ENCODE peak calls at places on chromosomes 6 and 20, in six cellular contexts. Z is lower lobe of right lung, S is tibial nerve, N is left lung, F is body of pancreas, Y is heart left ventricle. O is an unnamed sample.

GRCh38 chr6:95785785-95786184 is 208.4 kb downstream of the MANEA start:
- DNase-seq in Y (no peak), F (no peak), S (no peak), N (no peak), Z (no peak), O (no peak)

GRCh38 chr6:35432291-35432690 is 19.8 kb upstream of the FANCE start:
- DNase-seq in N (no peak), S (no peak), F (no peak), Z (no peak), Y (no peak), O (no peak)

GRCh38 chr6:15370730-15371129 is 124.9 kb downstream of the JARID2 start:
- DNase-seq in F (no peak), Z (no peak), N (no peak), Y (no peak), S (no peak), O (no peak)

GRCh38 chr6:132122871-132123270 is 171.7 kb upstream of the CCN2 start:
- DNase-seq in N (no peak), Y (no peak), S (no peak), F (no peak), Z (no peak), O (no peak)

GRCh38 chr6:105920071-105920470 is 166.1 kb upstream of the PRDM1 start:
- DNase-seq in N (no peak), F (no peak), Z (no peak), S (no peak), Y (no peak), O (no peak)

GRCh38 chr20:33656010-33656782 is 5.9 kb upstream of the C20orf144 start:
- DNase-seq in F (no peak), N (peak; percentile 65), Z (peak; percentile 23), S (no peak), Y (no peak), O (no peak)

GRCh38 chr20:63625771-63626423 is 1.0 kb downstream of the GMEB2 start:
- DNase-seq in Z (peak; percentile 44), S (no peak), F (peak; percentile 34), Y (peak; percentile 37), N (peak; percentile 64), O (no peak)

GRCh38 chr6:125302840-125303511 is 1.2 kb upstream of the HDDC2 start:
- DNase-seq in F (no peak), N (no peak), S (no peak), Y (no peak), Z (no peak), O (no peak)

GRCh38 chr20:9059931-9060330 is 9.0 kb upstream of the PLCB4 start:
- DNase-seq in S (no peak), Z (no peak), N (no peak), Y (no peak), F (no peak), O (no peak)

GRCh38 chr20:57522380-57522973 is 2.5 kb downstream of the CTCFL start:
- DNase-seq in Y (no peak), N (no peak), S (no peak), F (no peak), Z (no peak), O (no peak)

GRCh38 chr20:4064118-4064962 is 49.0 kb upstream of the RNF24 start:
- DNase-seq in Y (peak; percentile 94), S (peak; percentile 93), N (peak; percentile 95), Z (peak; percentile 88), F (peak; percentile 82), O (peak; percentile 74)

GRCh38 chr20:61430228-61430624 is 178.2 kb downstream of the CDH4 start:
- DNase-seq in Z (no peak), Y (no peak), F (no peak), S (no peak), N (no peak), O (no peak)

GRCh38 chr6:83812595-83812994 is 40.6 kb upstream of the RIPPLY2 start:
- DNase-seq in Y (no peak), Z (no peak), S (no peak), N (no peak), F (no peak), O (no peak)

GRCh38 chr6:40882321-40882720 is 156.7 kb downstream of the UNC5CL start:
- DNase-seq in Y (no peak), S (no peak), F (peak; percentile 72), N (no peak), Z (no peak), O (no peak)

GRCh38 chr6:139882977-139883728 is 508.7 kb upstream of the CITED2 start:
- DNase-seq in Y (no peak), Z (no peak), F (no peak), N (no peak), S (no peak), O (no peak)

GRCh38 chr6:81894788-81895221 is 142.3 kb upstream of the TENT5A start:
- DNase-seq in Y (peak; percentile 59), S (peak; percentile 35), Z (no peak), F (no peak), N (no peak), O (no peak)

GRCh38 chr6:47146426-47147174 is 104.5 kb upstream of the ADGRF1 start:
- DNase-seq in Y (no peak), Z (no peak), S (no peak), F (no peak), N (no peak), O (no peak)

GRCh38 chr6:50716887-50717509 is 3.7 kb downstream of the TFAP2D start:
- DNase-seq in N (no peak), S (no peak), Y (no peak), F (no peak), Z (no peak), O (no peak)

GRCh38 chr6:52495859-52496396 is 75.8 kb downstream of the EFHC1 start:
- DNase-seq in S (no peak), Z (no peak), N (no peak), Y (no peak), F (no peak), O (no peak)

GRCh38 chr6:111922454-111923297 is 49.4 kb upstream of the FYN start:
- DNase-seq in Z (no peak), Y (no peak), N (no peak), F (no peak), S (peak; percentile 14), O (no peak)

GRCh38 chr6:154548130-154548830 is 37.8 kb upstream of the CNKSR3 start:
- DNase-seq in S (peak; percentile 24), Y (peak; percentile 15), N (no peak), F (peak; percentile 44), Z (peak; percentile 53), O (no peak)

GRCh38 chr20:49775229-49775693 is 37.4 kb upstream of the SLC9A8 start:
- DNase-seq in Z (peak; percentile 65), S (peak; percentile 36), N (no peak), F (peak; percentile 35), Y (peak; percentile 33), O (peak; percentile 31)

GRCh38 chr6:138520463-138520862 is 21.2 kb upstream of the NHSL1 start:
- DNase-seq in S (no peak), N (no peak), F (no peak), Y (no peak), Z (no peak), O (no peak)

GRCh38 chr6:1179571-1180459 is 132.1 kb upstream of the FOXQ1 start:
- DNase-seq in Z (no peak), F (no peak), Y (no peak), N (no peak), S (no peak), O (no peak)

GRCh38 chr6:27545271-27546046 is 72.6 kb upstream of the ZNF184 start:
- DNase-seq in Z (no peak), Y (no peak), N (no peak), S (no peak), F (no peak), O (no peak)

GRCh38 chr20:52047811-52048302 is 143.7 kb downstream of the ZFP64 start:
- DNase-seq in N (no peak), Z (no peak), Y (no peak), S (no peak), F (no peak), O (no peak)

GRCh38 chr6:42709871-42710270 is 12.5 kb downstream of the PRPH2 start:
- DNase-seq in S (no peak), F (no peak), Z (no peak), N (no peak), Y (no peak), O (no peak)

GRCh38 chr6:42138630-42139619 is 3.5 kb downstream of the C6orf132 start:
- DNase-seq in Y (no peak), S (no peak), N (no peak), Z (no peak), F (no peak), O (no peak)

DNA sequence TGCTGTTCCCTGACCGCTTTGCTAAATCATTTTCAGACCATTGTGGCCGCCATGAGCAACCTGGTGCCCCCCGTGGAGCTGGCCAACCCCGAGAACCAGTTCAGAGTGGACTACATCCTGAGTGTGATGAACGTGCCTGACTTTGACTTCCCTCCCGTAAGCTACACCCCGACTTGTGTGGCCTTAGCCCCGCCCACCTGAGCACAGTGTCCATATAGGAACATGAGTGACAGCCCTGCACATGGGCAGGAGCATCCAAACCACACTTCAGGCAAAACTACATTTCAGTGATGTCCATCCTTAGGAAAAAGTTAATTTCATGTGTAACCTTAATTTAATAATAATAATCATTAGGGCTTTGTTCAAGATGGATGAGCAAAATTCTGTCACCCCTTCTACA is 51.1 kb downstream of the GNAS start:
- DNase-seq in S (no peak), F (no peak), N (no peak), Y (no peak), Z (no peak), O (no peak)
- H3K4me1 ChIP-seq in S (peaks cover 19% of the 10 kb centered on the region), F (peaks cover 33% of the 10 kb centered on the region), N (peaks cover 22% of the 10 kb centered on the region), Y (peaks cover 97% of the 10 kb centered on the region), Z (peaks cover 54% of the 10 kb centered on the region), O (peaks cover 30% of the 10 kb centered on the region)

GRCh38 chr20:44395183-44395962 is 39.9 kb downstream of the HNF4A start:
- DNase-seq in Y (no peak), N (no peak), F (no peak), Z (no peak), S (no peak), O (no peak)
- H3K27ac ChIP-seq in Y (no peak overlapping the region), N (no peak overlapping the region), F (no peak overlapping the region), Z (no peak overlapping the region), S (peak overlapping the region; percentile 26), O (no peak overlapping the region)

DNA sequence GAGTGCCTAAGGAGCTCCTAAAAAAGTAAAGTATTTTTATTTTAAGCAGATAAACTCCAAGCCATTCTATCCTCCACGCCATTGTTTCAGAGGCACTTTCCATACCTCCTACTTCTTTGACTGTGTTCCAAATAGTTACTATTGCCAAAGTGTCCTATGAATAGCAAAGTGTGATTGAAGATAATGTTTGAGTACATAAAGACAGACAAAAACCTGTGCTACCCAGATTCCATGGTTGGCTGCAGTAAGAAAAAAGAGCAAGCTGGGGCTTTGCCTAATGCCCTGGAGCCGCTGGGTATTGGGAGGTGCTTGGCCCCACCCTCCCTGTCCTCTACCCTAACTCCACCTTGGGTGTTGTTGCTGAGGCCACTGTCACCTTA is 5.2 kb upstream of the MBOAT1 start:
- DNase-seq in N (no peak), S (peak; percentile 33), Z (no peak), Y (peak; percentile 33), F (no peak), O (no peak)
- H3K4me3 ChIP-seq in N (no peak overlapping the region), S (no peak overlapping the region), Z (no peak overlapping the region), Y (no peak overlapping the region), F (no peak overlapping the region), O (peak overlapping the region; percentile 23)

GRCh38 chr20:5145365-5146301 is 18.8 kb downstream of the CDS2 start:
- DNase-seq in Z (no peak), S (peak; percentile 33), F (no peak), Y (no peak), N (no peak), O (no peak)
- H3K4me1 ChIP-seq in Z (peaks cover 69% of the 10 kb centered on the region), S (peaks cover 24% of the 10 kb centered on the region), F (peaks cover 30% of the 10 kb centered on the region), Y (peaks cover 96% of the 10 kb centered on the region), N (peaks cover 6% of the 10 kb centered on the region), O (peaks cover 96% of the 10 kb centered on the region)

O was measured in thoracic aorta.